ENCODE peak calls at places on chromosomes 7 and 10, in four cellular contexts. N, F, T and C are unnamed samples. For H3K27me3, the result is how much of the 10 kb centered on the place peaks cover.

GRCh38 chr7:151309306-151309705 is 32.3 kb upstream of the NUB1 start:
- DNase-seq in N (no peak), T (no peak), F (no peak), C (no peak)

GRCh38 chr7:133543657-133544056 is 290.8 kb downstream of the EXOC4 start:
- DNase-seq in N (no peak), T (no peak), F (no peak), C (no peak)

GRCh38 chr7:27173412-27174076 is 576 bp downstream of the HOXA10 start:
- DNase-seq in N (no peak), F (no peak), T (peak), C (peak)

GRCh38 chr10:127863231-127863825 is 29.4 kb downstream of the CLRN3 start:
- DNase-seq in F (no peak), N (no peak), T (no peak), C (no peak)

GRCh38 chr10:70474780-70475179 is 3.8 kb upstream of the PALD1 start:
- DNase-seq in T (no peak), F (no peak), N (no peak), C (no peak)

GRCh38 chr7:36047254-36047653 is 105.8 kb upstream of the EEPD1 start:
- DNase-seq in T (no peak), N (no peak), F (no peak), C (no peak)

GRCh38 chr10:89346264-89346971 is 18.6 kb downstream of the IFIT3 start:
- DNase-seq in T (no peak), N (peak), F (peak), C (no peak)

GRCh38 chr10:44395396-44395795 is 10.5 kb upstream of the CXCL12 start:
- DNase-seq in F (no peak), N (no peak), T (peak), C (no peak)

GRCh38 chr10:52526251-52526823 is 212.3 kb downstream of the DKK1 start:
- DNase-seq in F (no peak), N (no peak), T (no peak), C (no peak)

GRCh38 chr7:105935250-105935649 is 27.8 kb upstream of the CDHR3 start:
- DNase-seq in F (no peak), N (no peak), T (no peak), C (peak)

GRCh38 chr10:72709041-72709440 is 17.1 kb downstream of the MCU start:
- DNase-seq in T (no peak), F (no peak), N (no peak), C (no peak)

GRCh38 chr10:1605999-1606940 is 131.1 kb downstream of the ADARB2 start:
- DNase-seq in T (no peak), F (no peak), N (no peak), C (no peak)

GRCh38 chr7:157482011-157482410 is 145.2 kb downstream of the DNAJB6 start:
- DNase-seq in T (no peak), N (no peak), F (no peak), C (no peak)

GRCh38 chr7:114691605-114692004 is 230.3 kb upstream of the MDFIC start:
- DNase-seq in F (no peak), N (no peak), T (no peak), C (no peak)

GRCh38 chr7:30157217-30157616 is 22.4 kb downstream of the MTURN start:
- DNase-seq in T (no peak), N (no peak), F (no peak), C (no peak)

GRCh38 chr10:131775444-131775832 is 125.4 kb upstream of the PPP2R2D start:
- DNase-seq in F (no peak), T (peak), N (no peak), C (peak)

GRCh38 chr7:81478664-81479063 is 291.2 kb downstream of the HGF start:
- DNase-seq in T (no peak), N (peak), F (no peak), C (peak)

GRCh38 chr10:45421231-45422097 is 47.4 kb downstream of the ALOX5 start:
- DNase-seq in F (no peak), N (no peak), T (peak), C (no peak)

GRCh38 chr7:77415822-77416620 is at the start of gene GSAP:
- DNase-seq in F (peak), T (peak), N (no peak), C (peak)

GRCh38 chr7:144738708-144739314 is 97.0 kb downstream of the TPK1 start:
- DNase-seq in N (peak), T (no peak), F (peak), C (no peak)

GRCh38 chr7:25029075-25029474 is 49.1 kb upstream of the OSBPL3 start:
- DNase-seq in T (no peak), F (no peak), N (no peak), C (no peak)

GRCh38 chr7:46682841-46683624 is 762.0 kb upstream of the IGFBP3 start:
- DNase-seq in N (no peak), T (no peak), F (no peak), C (no peak)

GRCh38 chr7:73734619-73735525 is 3.7 kb downstream of the ABHD11 start:
- DNase-seq in F (peak), T (peak), N (peak), C (peak)

GRCh38 chr7:85023066-85023687 is 163.7 kb downstream of the SEMA3D start:
- DNase-seq in F (peak), N (peak), T (no peak), C (no peak)

GRCh38 chr10:29239569-29240472 is 49.0 kb upstream of the LYZL1 start:
- DNase-seq in T (no peak), N (peak), F (no peak), C (no peak)

GRCh38 chr7:74020396-74020795 is 7.6 kb upstream of the ELN start:
- DNase-seq in N (no peak), F (no peak), T (no peak), C (no peak)

GRCh38 chr7:27179030-27179429 is 4.9 kb upstream of the HOXA10 start:
- DNase-seq in N (no peak), F (no peak), T (peak), C (no peak)

GRCh38 chr7:17968791-17969715 is 28.8 kb upstream of the SNX13 start:
- DNase-seq in F (no peak), N (no peak), T (no peak), C (no peak)

GRCh38 chr7:121798896-121799295 is 74.1 kb upstream of the PTPRZ1 start:
- DNase-seq in F (no peak), N (no peak), T (no peak), C (no peak)

GRCh38 chr10:51743146-51743545 is 43.8 kb upstream of the CSTF2T start:
- DNase-seq in N (no peak), T (no peak), F (no peak), C (no peak)

GRCh38 chr10:122515022-122515424 is 45.5 kb upstream of the DMBT1 start:
- DNase-seq in T (no peak), F (no peak), N (no peak), C (no peak)
- TF ChIP-seq EP300 in T (no peak), F (no peak), N (no peak), C (no peak)

GRCh38 chr10:123890761-123891146 is 853 bp downstream of the CPXM2 start:
- DNase-seq in T (peak), F (no peak), N (no peak), C (no peak)

GRCh38 chr10:123890246-123890645 is 1.4 kb downstream of the CPXM2 start:
- DNase-seq in N (no peak), T (peak), F (peak), C (no peak)

GRCh38 chr10:123891147-123892011 is at the start of gene CPXM2:
- DNase-seq in F (no peak), T (no peak), N (no peak), C (no peak)

GRCh38 chr10:123896217-123896927 is 4.8 kb upstream of the CPXM2 start:
- DNase-seq in T (no peak), N (no peak), F (no peak), C (no peak)

GRCh38 chr10:123893651-123894050 is 2.0 kb upstream of the CPXM2 start:
- DNase-seq in F (no peak), N (no peak), T (no peak), C (no peak)
- H3K27me3 ChIP-seq in F (under half), N (under half), T (under half), C (under half)

GRCh38 chr7:45570797-45571196 is 3.4 kb upstream of the ADCY1 start:
- DNase-seq in T (no peak), N (no peak), F (no peak), C (no peak)

GRCh38 chr7:45573636-45574470 is at the start of gene ADCY1:
- DNase-seq in N (no peak), F (no peak), T (no peak), C (no peak)

GRCh38 chr7:45574521-45575500 is 643 bp downstream of the ADCY1 start:
- DNase-seq in T (peak), F (no peak), N (peak), C (peak)

GRCh38 chr7:45575501-45576248 is 1.5 kb downstream of the ADCY1 start:
- DNase-seq in F (no peak), T (peak), N (no peak), C (no peak)

DNA sequence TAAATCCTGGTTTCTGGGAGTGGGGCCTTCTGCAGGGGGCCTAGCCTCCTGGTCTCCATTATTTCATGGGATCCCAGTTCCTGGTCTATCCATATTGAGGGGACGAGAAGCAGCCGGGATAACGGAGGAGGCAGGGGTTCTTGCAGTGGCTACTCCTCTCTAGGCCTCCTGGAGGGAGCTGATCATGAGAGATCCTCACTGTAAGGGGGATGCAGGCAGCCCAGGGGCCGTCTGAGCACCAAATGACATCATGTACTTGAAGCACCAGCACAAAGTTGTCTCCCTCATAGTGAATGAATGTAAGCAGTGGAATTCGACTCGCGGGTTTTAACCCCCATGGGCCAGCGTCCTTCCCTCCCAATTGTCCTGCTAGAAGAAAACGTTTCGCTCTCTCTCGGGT is 969 bp upstream of the ADCY1 start:
- DNase-seq in F (no peak), T (no peak), N (no peak), C (no peak)
- TF ChIP-seq EP300 in F (no peak), T (no peak), N (no peak), C (no peak)

DNA sequence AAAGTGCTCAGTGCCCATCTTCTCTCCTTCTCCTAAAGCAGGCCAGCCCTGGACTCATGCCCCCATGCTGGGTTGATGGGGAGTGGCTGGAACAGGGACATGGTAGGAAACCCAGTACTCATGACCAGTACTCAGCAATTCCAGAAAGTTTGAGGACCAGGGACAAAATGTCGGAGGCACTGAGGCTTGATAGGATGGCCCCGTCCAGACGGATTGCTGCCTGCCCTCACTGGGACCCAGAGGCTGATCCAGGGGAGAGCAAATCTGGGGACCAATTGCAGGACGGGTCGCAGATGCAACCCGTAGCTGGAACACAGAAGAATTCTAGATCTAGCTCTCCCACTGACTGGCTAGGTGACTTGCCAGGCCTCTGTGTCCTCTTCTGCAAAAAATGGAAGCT is 5.1 kb downstream of the ZCCHC24 start:
- DNase-seq in T (no peak), N (no peak), F (no peak), C (no peak)
- H3K27me3 ChIP-seq in T (under half), N (under half), F (under half), C (under half)

GRCh38 chr10:7445474-7446135 is 34.8 kb upstream of the SFMBT2 start:
- DNase-seq in F (no peak), T (no peak), N (no peak), C (no peak)
- TF ChIP-seq EP300 in F (no peak), T (no peak), N (no peak), C (no peak)

GRCh38 chr10:117542706-117543244 is at the start of gene EMX2:
- DNase-seq in T (no peak), F (no peak), N (no peak), C (no peak)
- H3K27me3 ChIP-seq in T (half or more), F (half or more), N (under half), C (half or more)

GRCh38 chr10:47079177-47079580 is 168.0 kb downstream of the PTPN20 start:
- DNase-seq in F (no peak), N (no peak), T (no peak), C (no peak)
- TF ChIP-seq EP300 in F (no peak), N (no peak), T (no peak), C (no peak)

DNA sequence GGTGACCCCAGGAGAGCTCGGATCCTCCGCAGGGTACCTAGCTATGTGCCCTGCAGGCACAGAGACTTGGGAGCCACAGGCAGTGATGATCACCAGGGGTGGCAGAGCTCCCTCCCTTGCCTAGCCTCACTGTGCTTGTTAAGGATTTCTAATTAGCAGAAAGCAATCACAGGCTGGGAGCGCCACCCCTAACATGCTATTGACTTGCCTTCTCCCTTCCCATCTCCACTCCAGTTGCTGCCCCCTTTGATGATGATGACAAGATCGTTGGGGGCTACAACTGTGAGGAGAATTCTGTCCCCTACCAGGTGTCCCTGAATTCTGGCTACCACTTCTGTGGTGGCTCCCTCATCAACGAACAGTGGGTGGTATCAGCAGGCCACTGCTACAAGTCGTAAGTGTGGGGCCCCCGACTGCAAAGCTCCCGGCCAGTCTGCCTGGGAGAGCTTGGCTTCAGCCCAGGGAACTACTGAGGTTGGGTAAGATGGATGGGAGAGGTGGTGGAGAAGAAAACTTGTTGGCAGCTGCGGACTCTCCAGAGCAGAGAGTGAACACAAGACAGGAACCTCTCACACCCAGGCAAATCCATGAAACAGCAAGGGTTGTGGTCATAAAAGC is 1.2 kb downstream of the PRSS1 start:
- DNase-seq in T (no peak), F (no peak), N (no peak), C (no peak)
- H3K27me3 ChIP-seq in T (under half), F (under half), N (under half), C (under half)

DNA sequence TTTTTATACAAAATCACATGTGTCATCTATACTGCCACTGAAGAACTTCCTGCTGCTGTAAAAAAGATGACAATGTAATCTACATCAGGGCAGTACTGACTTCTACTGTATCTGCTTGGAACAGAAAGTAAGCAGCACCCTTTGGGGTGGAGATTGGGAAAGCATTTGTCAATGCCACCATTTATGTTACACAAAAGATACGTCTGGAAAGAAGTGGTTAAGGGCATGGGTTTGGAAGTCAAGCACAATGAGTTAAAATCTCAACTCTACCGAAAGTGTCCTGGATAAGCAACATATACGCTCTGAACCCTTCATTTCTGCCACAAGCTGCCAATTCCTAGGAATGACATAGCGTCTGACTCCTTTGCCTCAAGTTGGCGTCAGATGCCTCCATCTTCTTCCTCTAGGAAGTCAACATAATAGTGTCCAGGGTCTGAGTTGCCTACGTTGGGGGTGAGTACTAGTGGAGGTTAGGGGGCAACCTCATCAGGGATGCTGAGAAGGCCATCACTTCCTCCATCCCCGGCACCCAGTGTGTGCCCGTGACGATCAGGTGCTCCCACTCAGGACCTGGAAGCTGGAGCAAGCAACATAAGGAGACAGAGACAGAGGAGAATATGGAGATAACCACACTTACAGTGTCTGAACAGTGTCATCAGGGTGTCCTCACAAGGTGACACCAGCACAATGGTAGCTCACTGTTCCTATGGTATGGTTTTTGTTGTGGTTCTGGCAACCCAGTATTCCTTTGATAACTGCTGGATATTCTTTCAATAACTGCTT is 58.3 kb downstream of the SGMS1 start:
- DNase-seq in F (no peak), T (no peak), N (no peak), C (no peak)
- TF ChIP-seq EP300 in F (no peak), T (no peak), N (no peak), C (no peak)